ENCODE peak calls at places on chromosomes 3 and 15, in eight cellular contexts. One of them, this sample, is unnamed. For H3K79me2, the result is how much of the 10 kb centered on the place peaks cover.

GRCh38 chr3:65785065-65785645 is 253.6 kb downstream of the MAGI1 start:
- DNase-seq in PC-3: peak
- DNase-seq in MM.1S: peak
- DNase-seq in GM23338: peak
- DNase-seq in OCI-LY7: peak
- DNase-seq in HCT116: peak
- DNase-seq in neural progenitor cell: peak
- DNase-seq in SK-N-SH: peak
- DNase-seq in this sample: peak

GRCh38 chr3:73419179-73419803 is 205.4 kb downstream of the PDZRN3 start:
- DNase-seq in MM.1S: no peak
- DNase-seq in HCT116: no peak
- DNase-seq in OCI-LY7: no peak
- DNase-seq in SK-N-SH: no peak
- DNase-seq in neural progenitor cell: peak
- DNase-seq in GM23338: peak
- DNase-seq in PC-3: no peak
- DNase-seq in this sample: peak

GRCh38 chr3:119181765-119182164 is 8.4 kb downstream of the UPK1B start:
- DNase-seq in GM23338: peak
- DNase-seq in HCT116: no peak
- DNase-seq in SK-N-SH: no peak
- DNase-seq in PC-3: peak
- DNase-seq in MM.1S: no peak
- DNase-seq in OCI-LY7: no peak
- DNase-seq in neural progenitor cell: no peak
- DNase-seq in this sample: peak

GRCh38 chr3:37768107-37768809 is 93.4 kb upstream of the CTDSPL start:
- DNase-seq in PC-3: peak
- DNase-seq in GM23338: peak
- DNase-seq in HCT116: no peak
- DNase-seq in neural progenitor cell: no peak
- DNase-seq in OCI-LY7: no peak
- DNase-seq in SK-N-SH: no peak
- DNase-seq in MM.1S: no peak
- DNase-seq in this sample: peak

GRCh38 chr3:150078983-150079739 is 108.5 kb upstream of the PFN2 start:
- DNase-seq in neural progenitor cell: no peak
- DNase-seq in HCT116: no peak
- DNase-seq in MM.1S: peak
- DNase-seq in OCI-LY7: no peak
- DNase-seq in SK-N-SH: peak
- DNase-seq in PC-3: peak
- DNase-seq in GM23338: no peak
- DNase-seq in this sample: peak

GRCh38 chr3:179716811-179717210 is 64.0 kb downstream of the USP13 start:
- DNase-seq in HCT116: no peak
- DNase-seq in PC-3: no peak
- DNase-seq in SK-N-SH: no peak
- DNase-seq in MM.1S: no peak
- DNase-seq in GM23338: no peak
- DNase-seq in OCI-LY7: no peak
- DNase-seq in neural progenitor cell: no peak
- DNase-seq in this sample: no peak

GRCh38 chr15:64749999-64750657 is 25.3 kb downstream of the RBPMS2 start:
- DNase-seq in PC-3: no peak
- DNase-seq in MM.1S: no peak
- DNase-seq in SK-N-SH: peak
- DNase-seq in HCT116: no peak
- DNase-seq in GM23338: peak
- DNase-seq in OCI-LY7: no peak
- DNase-seq in neural progenitor cell: peak
- DNase-seq in this sample: no peak

GRCh38 chr15:64855206-64856000 is 13.7 kb downstream of the PLEKHO2 start:
- DNase-seq in GM23338: no peak
- DNase-seq in MM.1S: no peak
- DNase-seq in neural progenitor cell: peak
- DNase-seq in PC-3: no peak
- DNase-seq in HCT116: no peak
- DNase-seq in SK-N-SH: no peak
- DNase-seq in OCI-LY7: no peak
- DNase-seq in this sample: no peak

GRCh38 chr15:59271595-59272201 is 65.1 kb downstream of the LDHAL6B start:
- DNase-seq in PC-3: peak
- DNase-seq in neural progenitor cell: no peak
- DNase-seq in SK-N-SH: no peak
- DNase-seq in GM23338: no peak
- DNase-seq in OCI-LY7: no peak
- DNase-seq in MM.1S: no peak
- DNase-seq in HCT116: no peak
- DNase-seq in this sample: no peak

GRCh38 chr15:67121725-67122600 is 56.6 kb downstream of the SMAD3 start:
- DNase-seq in OCI-LY7: no peak
- DNase-seq in GM23338: no peak
- DNase-seq in HCT116: no peak
- DNase-seq in neural progenitor cell: no peak
- DNase-seq in SK-N-SH: no peak
- DNase-seq in PC-3: no peak
- DNase-seq in MM.1S: no peak
- DNase-seq in this sample: no peak

GRCh38 chr3:129461461-129462146 is 21.6 kb downstream of the IFT122 start:
- DNase-seq in SK-N-SH: no peak
- DNase-seq in OCI-LY7: no peak
- DNase-seq in neural progenitor cell: no peak
- DNase-seq in PC-3: peak
- DNase-seq in HCT116: no peak
- DNase-seq in MM.1S: no peak
- DNase-seq in GM23338: no peak
- DNase-seq in this sample: no peak

GRCh38 chr3:20352547-20353164 is 166.7 kb upstream of the SGO1 start:
- DNase-seq in neural progenitor cell: no peak
- DNase-seq in OCI-LY7: no peak
- DNase-seq in GM23338: no peak
- DNase-seq in SK-N-SH: no peak
- DNase-seq in HCT116: no peak
- DNase-seq in PC-3: no peak
- DNase-seq in MM.1S: no peak
- DNase-seq in this sample: no peak

GRCh38 chr3:4828279-4829030 is 150.8 kb upstream of the BHLHE40 start:
- DNase-seq in OCI-LY7: no peak
- DNase-seq in GM23338: no peak
- DNase-seq in SK-N-SH: no peak
- DNase-seq in PC-3: no peak
- DNase-seq in MM.1S: no peak
- DNase-seq in neural progenitor cell: no peak
- DNase-seq in HCT116: no peak
- DNase-seq in this sample: no peak

GRCh38 chr3:65741540-65741939 is 297.2 kb downstream of the MAGI1 start:
- DNase-seq in neural progenitor cell: no peak
- DNase-seq in MM.1S: no peak
- DNase-seq in PC-3: no peak
- DNase-seq in SK-N-SH: no peak
- DNase-seq in GM23338: no peak
- DNase-seq in HCT116: no peak
- DNase-seq in OCI-LY7: no peak
- DNase-seq in this sample: no peak

GRCh38 chr15:29736745-29737023 is 85.6 kb downstream of the TJP1 start:
- DNase-seq in OCI-LY7: no peak
- DNase-seq in HCT116: peak
- DNase-seq in SK-N-SH: no peak
- DNase-seq in MM.1S: no peak
- DNase-seq in PC-3: peak
- DNase-seq in GM23338: no peak
- DNase-seq in neural progenitor cell: no peak
- DNase-seq in this sample: peak

GRCh38 chr15:69467636-69468035 is 15.0 kb downstream of the RPLP1 start:
- DNase-seq in neural progenitor cell: no peak
- DNase-seq in HCT116: no peak
- DNase-seq in MM.1S: no peak
- DNase-seq in SK-N-SH: no peak
- DNase-seq in OCI-LY7: no peak
- DNase-seq in PC-3: peak
- DNase-seq in GM23338: no peak
- DNase-seq in this sample: peak

GRCh38 chr15:63601026-63601726 is 4.0 kb downstream of the FBXL22 start:
- DNase-seq in HCT116: no peak
- DNase-seq in OCI-LY7: no peak
- DNase-seq in GM23338: peak
- DNase-seq in SK-N-SH: peak
- DNase-seq in PC-3: no peak
- DNase-seq in neural progenitor cell: peak
- DNase-seq in MM.1S: peak
- DNase-seq in this sample: peak

GRCh38 chr3:128999104-128999503 is 2.0 kb upstream of the EFCC1 start:
- DNase-seq in neural progenitor cell: peak
- DNase-seq in GM23338: no peak
- DNase-seq in OCI-LY7: no peak
- DNase-seq in HCT116: no peak
- DNase-seq in PC-3: no peak
- DNase-seq in MM.1S: no peak
- DNase-seq in SK-N-SH: no peak
- DNase-seq in this sample: no peak

GRCh38 chr3:171187706-171188290 is 161.3 kb upstream of the SLC2A2 start:
- DNase-seq in neural progenitor cell: peak
- DNase-seq in HCT116: no peak
- DNase-seq in OCI-LY7: peak
- DNase-seq in SK-N-SH: peak
- DNase-seq in MM.1S: peak
- DNase-seq in PC-3: peak
- DNase-seq in GM23338: peak
- DNase-seq in this sample: peak

GRCh38 chr3:135310317-135310716 is 515.3 kb downstream of the EPHB1 start:
- DNase-seq in OCI-LY7: no peak
- DNase-seq in SK-N-SH: no peak
- DNase-seq in neural progenitor cell: no peak
- DNase-seq in PC-3: peak
- DNase-seq in HCT116: no peak
- DNase-seq in MM.1S: no peak
- DNase-seq in GM23338: peak
- DNase-seq in this sample: peak

GRCh38 chr3:159789742-159790635 is 198.6 kb upstream of the IL12A start:
- DNase-seq in OCI-LY7: no peak
- DNase-seq in SK-N-SH: no peak
- DNase-seq in MM.1S: no peak
- DNase-seq in GM23338: no peak
- DNase-seq in PC-3: no peak
- DNase-seq in HCT116: no peak
- DNase-seq in neural progenitor cell: no peak
- DNase-seq in this sample: no peak

GRCh38 chr3:56926513-56927282 is 124.9 kb upstream of the ARHGEF3 start:
- DNase-seq in PC-3: peak
- DNase-seq in OCI-LY7: no peak
- DNase-seq in SK-N-SH: peak
- DNase-seq in GM23338: no peak
- DNase-seq in MM.1S: no peak
- DNase-seq in HCT116: no peak
- DNase-seq in neural progenitor cell: no peak
- DNase-seq in this sample: peak

GRCh38 chr3:131561511-131561910 is 58.7 kb upstream of the MRPL3 start:
- DNase-seq in GM23338: peak
- DNase-seq in MM.1S: no peak
- DNase-seq in SK-N-SH: no peak
- DNase-seq in PC-3: no peak
- DNase-seq in HCT116: no peak
- DNase-seq in neural progenitor cell: peak
- DNase-seq in OCI-LY7: no peak
- DNase-seq in this sample: no peak

GRCh38 chr3:57974796-57975388 is 33.3 kb upstream of the FLNB start:
- DNase-seq in OCI-LY7: no peak
- DNase-seq in neural progenitor cell: no peak
- DNase-seq in SK-N-SH: peak
- DNase-seq in HCT116: peak
- DNase-seq in GM23338: peak
- DNase-seq in MM.1S: no peak
- DNase-seq in PC-3: peak
- DNase-seq in this sample: peak

GRCh38 chr15:70200511-70200991 is 102.8 kb upstream of the TLE3 start:
- DNase-seq in neural progenitor cell: no peak
- DNase-seq in GM23338: no peak
- DNase-seq in PC-3: no peak
- DNase-seq in MM.1S: no peak
- DNase-seq in SK-N-SH: peak
- DNase-seq in HCT116: no peak
- DNase-seq in OCI-LY7: no peak
- DNase-seq in this sample: no peak

GRCh38 chr3:136277634-136278033 is 27.5 kb downstream of the PCCB start:
- DNase-seq in MM.1S: peak
- DNase-seq in HCT116: no peak
- DNase-seq in SK-N-SH: no peak
- DNase-seq in neural progenitor cell: peak
- DNase-seq in OCI-LY7: no peak
- DNase-seq in PC-3: no peak
- DNase-seq in GM23338: peak
- DNase-seq in this sample: no peak

GRCh38 chr3:13793451-13793850 is 86.4 kb downstream of the WNT7A start:
- DNase-seq in MM.1S: no peak
- DNase-seq in HCT116: no peak
- DNase-seq in PC-3: no peak
- DNase-seq in GM23338: no peak
- DNase-seq in neural progenitor cell: no peak
- DNase-seq in SK-N-SH: no peak
- DNase-seq in OCI-LY7: no peak
- DNase-seq in this sample: no peak

GRCh38 chr3:178629430-178630178 is 93.4 kb downstream of the KCNMB2 start:
- DNase-seq in SK-N-SH: no peak
- DNase-seq in GM23338: no peak
- DNase-seq in PC-3: no peak
- DNase-seq in neural progenitor cell: no peak
- DNase-seq in OCI-LY7: no peak
- DNase-seq in MM.1S: no peak
- DNase-seq in HCT116: no peak
- DNase-seq in this sample: no peak
- TF ChIP-seq EZH2phosphoT487 in SK-N-SH: no peak
- TF ChIP-seq EZH2phosphoT487 in GM23338: no peak
- TF ChIP-seq EZH2phosphoT487 in PC-3: no peak
- TF ChIP-seq EZH2phosphoT487 in neural progenitor cell: no peak
- TF ChIP-seq EZH2phosphoT487 in OCI-LY7: no peak
- TF ChIP-seq EZH2phosphoT487 in MM.1S: no peak
- TF ChIP-seq EZH2phosphoT487 in HCT116: no peak
- TF ChIP-seq EZH2phosphoT487 in this sample: no peak

GRCh38 chr3:120767106-120767505 is 24.6 kb downstream of the GTF2E1 start:
- DNase-seq in SK-N-SH: no peak
- DNase-seq in OCI-LY7: no peak
- DNase-seq in MM.1S: no peak
- DNase-seq in neural progenitor cell: no peak
- DNase-seq in PC-3: no peak
- DNase-seq in HCT116: no peak
- DNase-seq in GM23338: no peak
- DNase-seq in this sample: peak
- TF ChIP-seq CTCF in SK-N-SH: no peak
- TF ChIP-seq CTCF in OCI-LY7: no peak
- TF ChIP-seq CTCF in MM.1S: no peak
- TF ChIP-seq CTCF in neural progenitor cell: no peak
- TF ChIP-seq CTCF in PC-3: no peak
- TF ChIP-seq CTCF in HCT116: no peak
- TF ChIP-seq CTCF in GM23338: no peak
- TF ChIP-seq CTCF in this sample: no peak

GRCh38 chr3:188468196-188468595 is 314.2 kb downstream of the LPP start:
- DNase-seq in HCT116: no peak
- DNase-seq in GM23338: no peak
- DNase-seq in neural progenitor cell: no peak
- DNase-seq in MM.1S: no peak
- DNase-seq in OCI-LY7: no peak
- DNase-seq in PC-3: peak
- DNase-seq in SK-N-SH: no peak
- DNase-seq in this sample: no peak
- H3K79me2 ChIP-seq in HCT116: under half
- H3K79me2 ChIP-seq in GM23338: under half
- H3K79me2 ChIP-seq in neural progenitor cell: under half
- H3K79me2 ChIP-seq in MM.1S: under half
- H3K79me2 ChIP-seq in OCI-LY7: under half
- H3K79me2 ChIP-seq in PC-3: under half
- H3K79me2 ChIP-seq in SK-N-SH: under half
- H3K79me2 ChIP-seq in this sample: under half

GRCh38 chr15:51244366-51244977 is 93.9 kb downstream of the CYP19A1 start:
- DNase-seq in MM.1S: peak
- DNase-seq in GM23338: no peak
- DNase-seq in HCT116: no peak
- DNase-seq in SK-N-SH: no peak
- DNase-seq in PC-3: no peak
- DNase-seq in neural progenitor cell: no peak
- DNase-seq in OCI-LY7: no peak
- DNase-seq in this sample: no peak
- TF ChIP-seq EZH2phosphoT487 in MM.1S: no peak
- TF ChIP-seq EZH2phosphoT487 in GM23338: no peak
- TF ChIP-seq EZH2phosphoT487 in HCT116: no peak
- TF ChIP-seq EZH2phosphoT487 in SK-N-SH: no peak
- TF ChIP-seq EZH2phosphoT487 in PC-3: no peak
- TF ChIP-seq EZH2phosphoT487 in neural progenitor cell: no peak
- TF ChIP-seq EZH2phosphoT487 in OCI-LY7: no peak
- TF ChIP-seq EZH2phosphoT487 in this sample: no peak

This sample was measured in hepatocyte.